ENCODE peak calls at places on chromosomes 11 and 22, in seven cellular contexts. W, O, I, P, M, N and V are unnamed samples.

GRCh38 chr11:8277691-8278090 is 14.0 kb upstream of the LMO1 start:
- DNase-seq in W (no peak), O (no peak), I (no peak), P (no peak), M (no peak), N (no peak), V (no peak)

GRCh38 chr11:127362754-127363153 is 362.2 kb upstream of the KIRREL3 start:
- DNase-seq in W (no peak), O (no peak), I (no peak), P (no peak), M (no peak), N (no peak), V (no peak)

GRCh38 chr22:30211124-30211820 is 35.3 kb downstream of the LIF start:
- DNase-seq in W (no peak), O (peak; percentile 24), I (no peak), P (no peak), M (no peak), N (no peak), V (no peak)

GRCh38 chr11:64317961-64318693 is at the start of gene PRDX5:
- DNase-seq in W (no peak), O (peak; percentile 97), I (peak; percentile 94), P (peak; percentile 92), M (peak; percentile 97), N (peak; percentile 94), V (peak; percentile 96)

GRCh38 chr22:44026630-44027511 is 2.8 kb downstream of the PARVB start:
- DNase-seq in W (no peak), O (no peak), I (no peak), P (peak; percentile 89), M (peak; percentile 82), N (no peak), V (no peak)

GRCh38 chr11:131025020-131025419 is 108.7 kb upstream of the SNX19 start:
- DNase-seq in W (no peak), O (peak; percentile 24), I (no peak), P (no peak), M (peak; percentile 6), N (peak; percentile 5), V (peak; percentile 62)

GRCh38 chr11:125287467-125288232 is 123.1 kb downstream of the PKNOX2 start:
- DNase-seq in W (no peak), O (peak; percentile 54), I (no peak), P (no peak), M (no peak), N (no peak), V (no peak)

GRCh38 chr22:20653012-20653794 is 120.7 kb upstream of the SERPIND1 start:
- DNase-seq in W (no peak), O (no peak), I (no peak), P (no peak), M (no peak), N (no peak), V (no peak)

GRCh38 chr11:3823303-3823702 is 14.9 kb downstream of the PGAP2 start:
- DNase-seq in W (no peak), O (no peak), I (no peak), P (no peak), M (no peak), N (no peak), V (no peak)

GRCh38 chr11:15818132-15818842 is 538.1 kb downstream of the SOX6 start:
- DNase-seq in W (no peak), O (no peak), I (no peak), P (no peak), M (no peak), N (no peak), V (no peak)

GRCh38 chr11:10878408-10879214 is 20.8 kb upstream of the ZBED5 start:
- DNase-seq in W (no peak), O (peak; percentile 47), I (peak; percentile 61), P (peak; percentile 19), M (peak; percentile 78), N (peak; percentile 58), V (peak; percentile 85)

GRCh38 chr22:49734390-49734789 is 93.3 kb downstream of the BRD1 start:
- DNase-seq in W (no peak), O (no peak), I (no peak), P (no peak), M (no peak), N (no peak), V (no peak)

GRCh38 chr22:23376256-23376655 is 195.9 kb downstream of the BCR start:
- DNase-seq in W (no peak), O (no peak), I (peak; percentile 33), P (peak; percentile 1), M (peak; percentile 56), N (peak; percentile 18), V (no peak)

GRCh38 chr11:19598456-19598855 is 114.2 kb upstream of the NAV2 start:
- DNase-seq in W (no peak), O (peak; percentile 51), I (no peak), P (no peak), M (no peak), N (no peak), V (no peak)

GRCh38 chr11:10917802-10918201 is 59.9 kb upstream of the ZBED5 start:
- DNase-seq in W (no peak), O (no peak), I (no peak), P (no peak), M (no peak), N (no peak), V (no peak)

GRCh38 chr11:55707029-55707428 is 45.0 kb downstream of the OR4C6 start:
- DNase-seq in W (no peak), O (peak; percentile 16), I (no peak), P (peak; percentile 9), M (peak; percentile 44), N (peak; percentile 25), V (peak; percentile 73)

GRCh38 chr11:64998690-64999431 is 2.1 kb upstream of the BATF2 start:
- DNase-seq in W (no peak), O (no peak), I (no peak), P (no peak), M (peak; percentile 72), N (peak; percentile 63), V (no peak)

GRCh38 chr11:66934971-66935779 is 23.0 kb downstream of the PC start:
- DNase-seq in W (no peak), O (no peak), I (no peak), P (no peak), M (peak; percentile 92), N (no peak), V (no peak)

GRCh38 chr22:31488346-31488883 is 1.2 kb downstream of the EIF4ENIF1 start:
- DNase-seq in W (no peak), O (no peak), I (no peak), P (no peak), M (no peak), N (no peak), V (no peak)

GRCh38 chr11:122711831-122712378 is 56.4 kb downstream of the UBASH3B start:
- DNase-seq in W (no peak), O (peak; percentile 67), I (no peak), P (no peak), M (peak; percentile 11), N (no peak), V (no peak)

GRCh38 chr22:39513791-39514190 is 6.6 kb upstream of the ATF4 start:
- DNase-seq in W (no peak), O (no peak), I (no peak), P (no peak), M (no peak), N (no peak), V (no peak)

GRCh38 chr11:79087238-79087956 is 353.4 kb downstream of the TENM4 start:
- DNase-seq in W (peak; percentile 29), O (peak; percentile 40), I (no peak), P (no peak), M (no peak), N (peak; percentile 84), V (no peak)

GRCh38 chr11:115660072-115660805 is 156.0 kb upstream of the CADM1 start:
- DNase-seq in W (no peak), O (no peak), I (no peak), P (no peak), M (no peak), N (no peak), V (no peak)

GRCh38 chr11:115656684-115657083 is 152.5 kb upstream of the CADM1 start:
- DNase-seq in W (no peak), O (no peak), I (no peak), P (no peak), M (no peak), N (peak; percentile 45), V (no peak)

GRCh38 chr11:115656041-115656440 is 151.8 kb upstream of the CADM1 start:
- DNase-seq in W (no peak), O (no peak), I (no peak), P (no peak), M (no peak), N (no peak), V (no peak)

GRCh38 chr11:115657586-115657985 is 153.4 kb upstream of the CADM1 start:
- DNase-seq in W (no peak), O (no peak), I (no peak), P (no peak), M (no peak), N (no peak), V (no peak)

DNA sequence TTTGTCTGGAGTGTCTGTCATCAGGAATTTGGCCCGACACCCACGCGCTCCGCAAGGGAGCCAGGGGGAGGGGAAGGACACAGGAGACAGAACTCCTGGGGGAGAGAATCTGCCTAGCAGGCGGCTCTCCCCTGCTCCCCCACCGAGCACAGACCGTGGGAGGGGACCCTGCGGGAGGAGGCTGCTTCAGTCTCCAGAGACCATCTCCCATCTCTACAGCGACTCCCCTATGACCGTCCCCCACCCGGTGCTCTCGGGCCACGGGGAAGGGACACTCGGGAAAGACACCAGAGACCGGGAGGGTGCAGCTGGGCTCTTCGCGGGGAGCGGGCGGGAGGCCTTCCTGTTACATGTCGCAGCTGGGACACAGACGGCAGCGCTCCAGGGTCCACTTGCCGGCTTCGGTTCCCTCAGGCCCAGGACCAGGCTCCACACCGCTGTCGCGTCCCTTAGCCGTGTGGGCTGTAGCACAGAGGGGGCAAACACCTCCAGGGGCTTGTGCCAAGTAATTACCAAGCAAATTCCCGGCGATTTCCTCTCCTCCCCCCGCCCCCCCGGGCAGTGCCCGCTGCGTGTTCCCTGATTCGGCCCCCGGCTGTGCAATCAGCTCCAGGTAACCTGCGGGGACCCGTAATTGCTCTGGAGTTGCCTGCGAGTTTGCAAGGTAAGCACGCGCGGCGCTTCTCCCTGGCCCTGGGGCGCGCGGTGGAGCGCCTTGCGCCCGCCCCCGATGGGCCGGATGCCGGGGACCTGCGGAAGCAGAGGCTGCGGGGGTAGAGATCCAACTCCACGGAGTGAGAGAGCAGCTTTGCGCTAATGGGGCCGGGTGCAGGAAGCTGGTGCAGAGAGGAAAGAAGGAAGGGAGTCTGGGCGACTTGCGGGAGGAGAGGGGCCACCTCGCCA is 155.1 kb upstream of the CADM1 start:
- DNase-seq in W (no peak), O (peak; percentile 83), I (no peak), P (no peak), M (no peak), N (no peak), V (no peak)
- TF ChIP-seq JUND in W (no peak), O (no peak), I (no peak), P (no peak), M (no peak), N (no peak), V (no peak)

GRCh38 chr11:1199689-1200610 is 22.9 kb upstream of the MUC5B start:
- DNase-seq in W (no peak), O (peak; percentile 67), I (no peak), P (no peak), M (no peak), N (no peak), V (no peak)
- TF ChIP-seq JUND in W (no peak), O (no peak), I (no peak), P (no peak), M (no peak), N (no peak), V (no peak)

GRCh38 chr22:41883400-41883799 is 31.5 kb downstream of the SHISA8 start:
- DNase-seq in W (no peak), O (no peak), I (no peak), P (no peak), M (no peak), N (no peak), V (no peak)
- TF ChIP-seq JUND in W (no peak), O (no peak), I (no peak), P (no peak), M (no peak), N (no peak), V (no peak)

GRCh38 chr22:27669798-27670599 is 131.6 kb downstream of the MN1 start:
- DNase-seq in W (no peak), O (no peak), I (no peak), P (no peak), M (peak; percentile 30), N (peak; percentile 92), V (no peak)
- TF ChIP-seq JUND in W (no peak), O (no peak), I (no peak), P (no peak), M (no peak), N (no peak), V (no peak)